ENCODE peak calls at places on chromosomes 13 and 19, in seven cellular contexts. N is tibial artery; C is NCI-H1436; G is stimulated activated CD8-positive, alpha-beta memory T cell treated with anti-CD3 and anti-CD28 coated beads, Interleukin-15, amount 100 ng/mL, for 48 hours; V is T-helper 1 cell; B is LNCaP clone FGC; D is cardiac fibroblast. Q is an unnamed sample.
A peak's percentile ranks its signal among the peaks of the same experiment; 100 is the strongest.

GRCh38 chr13:45807520-45808099 is 43.9 kb downstream of the SIAH3 start:
- DNase-seq in B (peak; percentile 31), D (peak; percentile 50), N (no peak), C (no peak), G (no peak), V (no peak), Q (peak; percentile 66)

GRCh38 chr13:43153436-43154082 is 130.2 kb downstream of the DNAJC15 start:
- DNase-seq in G (no peak), V (no peak), B (no peak), C (no peak), N (no peak), D (peak; percentile 64), Q (peak; percentile 90)

GRCh38 chr13:104204177-104204576 is 1138.0 kb upstream of the SLC10A2 start:
- DNase-seq in V (no peak), C (no peak), B (no peak), G (no peak), N (no peak), D (no peak), Q (no peak)

GRCh38 chr13:27372896-27373295 is 51.5 kb upstream of the GTF3A start:
- DNase-seq in B (no peak), N (no peak), G (no peak), D (peak; percentile 22), V (no peak), C (peak; percentile 59), Q (no peak)

GRCh38 chr19:15631817-15632216 is 8.9 kb upstream of the CYP4F3 start:
- DNase-seq in G (no peak), C (no peak), B (no peak), V (peak; percentile 15), D (peak; percentile 2), N (no peak), Q (peak; percentile 5)

GRCh38 chr19:8123683-8124082 is 25.7 kb downstream of the FBN3 start:
- DNase-seq in V (no peak), D (no peak), N (no peak), B (no peak), C (no peak), G (no peak), Q (no peak)

GRCh38 chr13:47886314-47886713 is 114.8 kb downstream of the SUCLA2 start:
- DNase-seq in N (no peak), B (no peak), G (no peak), V (no peak), C (no peak), D (peak; percentile 8), Q (peak; percentile 26)

GRCh38 chr19:50629801-50630200 is 9.9 kb downstream of the SYT3 start:
- DNase-seq in D (no peak), C (no peak), B (no peak), N (no peak), V (no peak), G (no peak), Q (no peak)

GRCh38 chr19:18519962-18520847 is 1.7 kb downstream of the ELL start:
- DNase-seq in N (no peak), G (peak; percentile 46), C (peak; percentile 29), D (peak; percentile 83), B (peak; percentile 82), V (peak; percentile 56), Q (peak; percentile 83)

GRCh38 chr13:94710881-94711560 is 1.3 kb downstream of the SOX21 start:
- DNase-seq in V (no peak), N (peak; percentile 62), G (no peak), C (peak; percentile 34), B (no peak), D (peak; percentile 5), Q (no peak)

Q was measured in choroid plexus epithelial cell.